ENCODE peak calls at places on chromosomes 2 and 18, in nine cellular contexts. One of them, this sample, is unnamed.

GRCh38 chr2:134839649-134840048 is 1.2 kb downstream of the ACMSD start:
- DNase-seq in lower lobe of right lung: no peak
- DNase-seq in astrocyte: no peak
- DNase-seq in PC-3: no peak
- DNase-seq in RWPE1: no peak
- DNase-seq in lung: no peak
- DNase-seq in heart left ventricle: no peak
- DNase-seq in right lobe of liver: no peak
- DNase-seq in ovary: no peak
- DNase-seq in this sample: no peak

GRCh38 chr2:97998431-97998830 is 2.7 kb upstream of the TMEM131 start:
- DNase-seq in lower lobe of right lung: no peak
- DNase-seq in astrocyte: no peak
- DNase-seq in PC-3: peak
- DNase-seq in RWPE1: no peak
- DNase-seq in lung: no peak
- DNase-seq in heart left ventricle: no peak
- DNase-seq in right lobe of liver: no peak
- DNase-seq in ovary: no peak
- DNase-seq in this sample: no peak

GRCh38 chr2:221097568-221097915 is 474.6 kb downstream of the EPHA4 start:
- DNase-seq in lower lobe of right lung: no peak
- DNase-seq in astrocyte: peak
- DNase-seq in PC-3: peak
- DNase-seq in RWPE1: peak
- DNase-seq in lung: no peak
- DNase-seq in heart left ventricle: no peak
- DNase-seq in right lobe of liver: no peak
- DNase-seq in ovary: no peak
- DNase-seq in this sample: no peak

GRCh38 chr2:196783431-196784094 is 15.9 kb downstream of the GTF3C3 start:
- DNase-seq in lower lobe of right lung: no peak
- DNase-seq in astrocyte: peak
- DNase-seq in PC-3: peak
- DNase-seq in RWPE1: peak
- DNase-seq in lung: no peak
- DNase-seq in heart left ventricle: no peak
- DNase-seq in right lobe of liver: no peak
- DNase-seq in ovary: no peak
- DNase-seq in this sample: no peak

GRCh38 chr2:25521665-25522387 is 151.6 kb downstream of the DTNB start:
- DNase-seq in lower lobe of right lung: no peak
- DNase-seq in astrocyte: peak
- DNase-seq in PC-3: peak
- DNase-seq in RWPE1: peak
- DNase-seq in lung: no peak
- DNase-seq in heart left ventricle: no peak
- DNase-seq in right lobe of liver: no peak
- DNase-seq in ovary: no peak
- DNase-seq in this sample: peak

GRCh38 chr2:8669157-8669852 is 12.6 kb upstream of the ID2 start:
- DNase-seq in lower lobe of right lung: no peak
- DNase-seq in astrocyte: peak
- DNase-seq in PC-3: no peak
- DNase-seq in RWPE1: no peak
- DNase-seq in lung: no peak
- DNase-seq in heart left ventricle: no peak
- DNase-seq in right lobe of liver: no peak
- DNase-seq in ovary: no peak
- DNase-seq in this sample: no peak

GRCh38 chr2:280655-281110 is 7.2 kb downstream of the ALKAL2 start:
- DNase-seq in lower lobe of right lung: no peak
- DNase-seq in astrocyte: no peak
- DNase-seq in PC-3: no peak
- DNase-seq in RWPE1: no peak
- DNase-seq in lung: no peak
- DNase-seq in heart left ventricle: no peak
- DNase-seq in right lobe of liver: no peak
- DNase-seq in ovary: no peak
- DNase-seq in this sample: no peak

GRCh38 chr2:113232123-113232522 is 46.6 kb downstream of the PAX8 start:
- DNase-seq in lower lobe of right lung: no peak
- DNase-seq in astrocyte: no peak
- DNase-seq in PC-3: no peak
- DNase-seq in RWPE1: no peak
- DNase-seq in lung: no peak
- DNase-seq in heart left ventricle: no peak
- DNase-seq in right lobe of liver: no peak
- DNase-seq in ovary: no peak
- DNase-seq in this sample: no peak

GRCh38 chr2:27336173-27336572 is 13.3 kb upstream of the MPV17 start:
- DNase-seq in lower lobe of right lung: peak
- DNase-seq in astrocyte: no peak
- DNase-seq in PC-3: no peak
- DNase-seq in RWPE1: no peak
- DNase-seq in lung: no peak
- DNase-seq in heart left ventricle: no peak
- DNase-seq in right lobe of liver: no peak
- DNase-seq in ovary: no peak
- DNase-seq in this sample: no peak

GRCh38 chr2:216992056-216992455 is 132.2 kb upstream of the TNP1 start:
- DNase-seq in lower lobe of right lung: no peak
- DNase-seq in astrocyte: no peak
- DNase-seq in PC-3: no peak
- DNase-seq in RWPE1: no peak
- DNase-seq in lung: no peak
- DNase-seq in heart left ventricle: no peak
- DNase-seq in right lobe of liver: no peak
- DNase-seq in ovary: peak
- DNase-seq in this sample: no peak

GRCh38 chr2:97935719-97936161 is 60.0 kb downstream of the TMEM131 start:
- DNase-seq in lower lobe of right lung: no peak
- DNase-seq in astrocyte: peak
- DNase-seq in PC-3: peak
- DNase-seq in RWPE1: no peak
- DNase-seq in lung: no peak
- DNase-seq in heart left ventricle: no peak
- DNase-seq in right lobe of liver: no peak
- DNase-seq in ovary: no peak
- DNase-seq in this sample: no peak

GRCh38 chr2:126634273-126634861 is 21.6 kb upstream of the GYPC start:
- DNase-seq in lower lobe of right lung: no peak
- DNase-seq in astrocyte: no peak
- DNase-seq in PC-3: peak
- DNase-seq in RWPE1: peak
- DNase-seq in lung: no peak
- DNase-seq in heart left ventricle: no peak
- DNase-seq in right lobe of liver: peak
- DNase-seq in ovary: no peak
- DNase-seq in this sample: peak

GRCh38 chr2:62147610-62148301 is 48.2 kb upstream of the B3GNT2 start:
- DNase-seq in lower lobe of right lung: no peak
- DNase-seq in astrocyte: peak
- DNase-seq in PC-3: peak
- DNase-seq in RWPE1: peak
- DNase-seq in lung: no peak
- DNase-seq in heart left ventricle: no peak
- DNase-seq in right lobe of liver: no peak
- DNase-seq in ovary: no peak
- DNase-seq in this sample: no peak

DNA sequence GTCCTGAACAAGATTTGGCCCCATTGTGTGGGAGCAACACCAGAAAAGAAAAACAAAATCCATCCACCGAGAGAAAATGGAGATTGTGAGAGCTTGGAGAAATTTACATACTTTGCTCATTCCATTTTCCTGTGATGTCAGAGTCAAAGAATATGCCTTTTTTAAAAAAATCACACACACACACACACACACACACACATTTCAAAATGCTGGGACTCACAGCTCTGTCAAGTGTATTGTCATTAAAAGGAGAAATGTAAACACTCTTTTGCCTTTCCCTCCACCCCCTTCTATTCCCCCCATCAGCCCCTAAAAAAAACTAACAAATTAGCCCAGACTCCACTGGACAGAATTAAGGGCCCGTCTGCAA is 52.4 kb upstream of the CTAGE1 start:
- DNase-seq in lower lobe of right lung: no peak
- DNase-seq in astrocyte: peak
- DNase-seq in PC-3: no peak
- DNase-seq in RWPE1: no peak
- DNase-seq in lung: no peak
- DNase-seq in heart left ventricle: no peak
- DNase-seq in right lobe of liver: no peak
- DNase-seq in ovary: no peak
- DNase-seq in this sample: no peak
- H3K27ac ChIP-seq in lower lobe of right lung: peak
- H3K27ac ChIP-seq in astrocyte: peak
- H3K27ac ChIP-seq in PC-3: peak
- H3K27ac ChIP-seq in RWPE1: peak
- H3K27ac ChIP-seq in lung: peak
- H3K27ac ChIP-seq in heart left ventricle: peak
- H3K27ac ChIP-seq in right lobe of liver: no peak
- H3K27ac ChIP-seq in ovary: peak
- H3K27ac ChIP-seq in this sample: no peak

DNA sequence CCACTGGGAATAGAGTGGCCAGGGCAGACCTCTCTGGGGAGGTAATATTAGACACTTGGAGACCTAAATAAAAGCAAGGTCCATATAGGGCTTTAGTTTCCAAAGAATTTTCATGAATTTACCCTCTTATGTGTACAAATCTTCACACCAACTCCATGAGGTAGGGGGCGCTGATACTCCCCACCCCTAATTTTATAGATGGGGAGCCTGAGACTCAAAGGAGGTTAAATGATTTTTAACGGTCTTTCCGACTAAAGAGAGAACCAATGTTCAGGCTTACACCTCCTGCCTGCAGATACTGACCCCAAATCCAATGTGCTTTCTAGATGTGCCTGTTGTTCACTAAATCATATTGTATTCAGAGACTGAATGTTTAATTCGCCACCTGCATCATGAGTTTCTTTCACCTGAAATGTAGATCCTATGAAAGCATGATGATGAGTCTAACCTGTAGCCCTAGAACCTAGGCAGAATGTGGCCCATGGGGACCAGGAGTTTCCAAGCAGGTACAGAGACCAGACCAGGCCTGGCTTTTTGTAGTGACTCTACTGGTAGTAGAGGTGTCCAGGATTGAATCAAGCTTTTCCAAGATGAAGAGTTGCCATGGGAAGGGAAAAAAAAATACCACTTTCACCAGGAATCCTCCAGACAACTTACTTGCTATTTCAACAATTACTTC is 16.8 kb upstream of the PAX3 start:
- DNase-seq in lower lobe of right lung: no peak
- DNase-seq in astrocyte: no peak
- DNase-seq in PC-3: no peak
- DNase-seq in RWPE1: no peak
- DNase-seq in lung: no peak
- DNase-seq in heart left ventricle: no peak
- DNase-seq in right lobe of liver: no peak
- DNase-seq in ovary: no peak
- DNase-seq in this sample: no peak
- TF ChIP-seq CTCF in lower lobe of right lung: no peak
- TF ChIP-seq CTCF in astrocyte: no peak
- TF ChIP-seq CTCF in PC-3: peak
- TF ChIP-seq CTCF in RWPE1: no peak
- TF ChIP-seq CTCF in lung: no peak
- TF ChIP-seq CTCF in heart left ventricle: no peak
- TF ChIP-seq CTCF in right lobe of liver: no peak
- TF ChIP-seq CTCF in ovary: no peak
- TF ChIP-seq CTCF in this sample: no peak

GRCh38 chr2:199259671-199260070 is 198.1 kb downstream of the SATB2 start:
- DNase-seq in lower lobe of right lung: no peak
- DNase-seq in astrocyte: peak
- DNase-seq in PC-3: peak
- DNase-seq in RWPE1: no peak
- DNase-seq in lung: no peak
- DNase-seq in heart left ventricle: no peak
- DNase-seq in right lobe of liver: no peak
- DNase-seq in ovary: no peak
- DNase-seq in this sample: no peak

GRCh38 chr2:199261936-199262335 is 195.8 kb downstream of the SATB2 start:
- DNase-seq in lower lobe of right lung: no peak
- DNase-seq in astrocyte: no peak
- DNase-seq in PC-3: no peak
- DNase-seq in RWPE1: no peak
- DNase-seq in lung: no peak
- DNase-seq in heart left ventricle: no peak
- DNase-seq in right lobe of liver: no peak
- DNase-seq in ovary: no peak
- DNase-seq in this sample: no peak

GRCh38 chr2:199261221-199261620 is 196.5 kb downstream of the SATB2 start:
- DNase-seq in lower lobe of right lung: no peak
- DNase-seq in astrocyte: peak
- DNase-seq in PC-3: peak
- DNase-seq in RWPE1: peak
- DNase-seq in lung: no peak
- DNase-seq in heart left ventricle: no peak
- DNase-seq in right lobe of liver: no peak
- DNase-seq in ovary: no peak
- DNase-seq in this sample: no peak

GRCh38 chr2:199258291-199258690 is 199.4 kb downstream of the SATB2 start:
- DNase-seq in lower lobe of right lung: no peak
- DNase-seq in astrocyte: no peak
- DNase-seq in PC-3: peak
- DNase-seq in RWPE1: no peak
- DNase-seq in lung: no peak
- DNase-seq in heart left ventricle: no peak
- DNase-seq in right lobe of liver: no peak
- DNase-seq in ovary: no peak
- DNase-seq in this sample: no peak
- H3K27ac ChIP-seq in lower lobe of right lung: no peak
- H3K27ac ChIP-seq in astrocyte: no peak
- H3K27ac ChIP-seq in PC-3: no peak
- H3K27ac ChIP-seq in RWPE1: no peak
- H3K27ac ChIP-seq in lung: no peak
- H3K27ac ChIP-seq in heart left ventricle: no peak
- H3K27ac ChIP-seq in right lobe of liver: no peak
- H3K27ac ChIP-seq in ovary: no peak
- H3K27ac ChIP-seq in this sample: no peak

GRCh38 chr2:149648282-149649030 is 60.9 kb upstream of the MMADHC start:
- DNase-seq in lower lobe of right lung: no peak
- DNase-seq in astrocyte: peak
- DNase-seq in PC-3: peak
- DNase-seq in RWPE1: peak
- DNase-seq in lung: peak
- DNase-seq in heart left ventricle: no peak
- DNase-seq in right lobe of liver: no peak
- DNase-seq in ovary: no peak
- DNase-seq in this sample: no peak

GRCh38 chr2:149650006-149650405 is 62.4 kb upstream of the MMADHC start:
- DNase-seq in lower lobe of right lung: no peak
- DNase-seq in astrocyte: peak
- DNase-seq in PC-3: no peak
- DNase-seq in RWPE1: no peak
- DNase-seq in lung: peak
- DNase-seq in heart left ventricle: no peak
- DNase-seq in right lobe of liver: no peak
- DNase-seq in ovary: no peak
- DNase-seq in this sample: no peak

GRCh38 chr2:149651229-149651628 is 63.7 kb upstream of the MMADHC start:
- DNase-seq in lower lobe of right lung: no peak
- DNase-seq in astrocyte: no peak
- DNase-seq in PC-3: no peak
- DNase-seq in RWPE1: no peak
- DNase-seq in lung: no peak
- DNase-seq in heart left ventricle: no peak
- DNase-seq in right lobe of liver: peak
- DNase-seq in ovary: no peak
- DNase-seq in this sample: no peak

GRCh38 chr2:149645391-149645790 is 57.8 kb upstream of the MMADHC start:
- DNase-seq in lower lobe of right lung: no peak
- DNase-seq in astrocyte: no peak
- DNase-seq in PC-3: peak
- DNase-seq in RWPE1: no peak
- DNase-seq in lung: no peak
- DNase-seq in heart left ventricle: no peak
- DNase-seq in right lobe of liver: no peak
- DNase-seq in ovary: no peak
- DNase-seq in this sample: no peak
- TF ChIP-seq CTCF in lower lobe of right lung: no peak
- TF ChIP-seq CTCF in astrocyte: no peak
- TF ChIP-seq CTCF in PC-3: peak
- TF ChIP-seq CTCF in RWPE1: no peak
- TF ChIP-seq CTCF in lung: no peak
- TF ChIP-seq CTCF in heart left ventricle: no peak
- TF ChIP-seq CTCF in right lobe of liver: no peak
- TF ChIP-seq CTCF in ovary: no peak
- TF ChIP-seq CTCF in this sample: no peak

This sample was measured in Peyer's patch.